ENCODE peak calls at places on chromosomes 16 and 17, in four cellular contexts. M is activated CD8-positive, alpha-beta T cell treated with anti-CD3 and anti-CD28 coated beads for 36 hours; J is cardiac muscle cell; B is Peyer's patch. Y is an unnamed sample.

GRCh38 chr17:50660887-50661345 is 26.2 kb downstream of the ABCC3 start:
- DNase-seq in M (no peak), J (no peak), B (no peak), Y (no peak)

GRCh38 chr17:29615048-29615385 is 7.7 kb downstream of the CORO6 start:
- DNase-seq in M (peak; percentile 80), J (no peak), B (peak; percentile 82), Y (no peak)

GRCh38 chr16:50273888-50274770 is 7.8 kb downstream of the ADCY7 start:
- DNase-seq in M (peak; percentile 73), J (no peak), B (peak; percentile 82), Y (no peak)

GRCh38 chr17:57685499-57686132 is 59.5 kb downstream of the CCDC182 start:
- DNase-seq in M (no peak), J (no peak), B (no peak), Y (no peak)

GRCh38 chr17:37160940-37161339 is 212.2 kb downstream of the AATF start:
- DNase-seq in M (no peak), J (peak; percentile 62), B (no peak), Y (peak; percentile 48)

GRCh38 chr16:87145181-87146176 is 171.7 kb downstream of the C16orf95 start:
- DNase-seq in M (peak; percentile 38), J (peak; percentile 84), B (no peak), Y (peak; percentile 30)

GRCh38 chr16:84423416-84423837 is 55.1 kb downstream of the ATP2C2 start:
- DNase-seq in M (no peak), J (peak; percentile 42), B (no peak), Y (peak; percentile 46)

GRCh38 chr17:1931759-1932579 is 93.2 kb downstream of the RTN4RL1 start:
- DNase-seq in M (no peak), J (peak; percentile 6), B (no peak), Y (peak; percentile 34)

GRCh38 chr16:76963614-76964315 is 227.2 kb upstream of the MON1B start:
- DNase-seq in M (no peak), J (no peak), B (no peak), Y (no peak)

GRCh38 chr16:22425036-22425801 is 50.8 kb upstream of the CDR2 start:
- DNase-seq in M (no peak), J (no peak), B (no peak), Y (no peak)

GRCh38 chr16:56613706-56614105 is 5.3 kb downstream of the MT2A start:
- DNase-seq in M (no peak), J (no peak), B (no peak), Y (no peak)

GRCh38 chr17:44183024-44183423 is 3.7 kb upstream of the TMUB2 start:
- DNase-seq in M (no peak), J (no peak), B (no peak), Y (no peak)

GRCh38 chr16:76882105-76882504 is 308.9 kb upstream of the MON1B start:
- DNase-seq in M (no peak), J (no peak), B (no peak), Y (peak; percentile 11)

GRCh38 chr17:22704674-22705073 is 1012.4 kb downstream of the KCNJ18 start:
- DNase-seq in M (no peak), J (no peak), B (no peak), Y (no peak)

DNA sequence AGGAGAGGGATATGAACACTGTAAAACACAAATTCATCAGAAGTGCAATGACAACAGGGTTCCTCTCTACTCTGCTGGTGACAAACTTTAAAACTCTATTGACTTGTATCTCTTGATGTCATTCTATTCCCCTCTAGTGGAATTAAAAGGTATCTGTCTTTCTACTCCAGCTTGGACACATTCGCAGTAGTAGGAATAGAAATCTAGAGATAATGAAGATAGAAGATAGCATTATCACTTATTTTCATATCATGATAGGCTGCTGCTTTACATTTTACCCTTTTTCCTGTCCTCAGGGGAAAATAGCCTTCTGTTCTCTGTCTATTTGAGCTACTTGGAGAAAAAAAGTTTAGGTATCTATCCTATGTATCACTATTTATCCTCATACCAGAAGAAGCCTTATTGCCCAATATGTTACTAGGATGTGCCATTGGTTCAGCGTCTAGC is 209.6 kb upstream of the CACNG5 start:
- DNase-seq in M (no peak), J (peak; percentile 45), B (no peak), Y (peak; percentile 48)
- TF ChIP-seq CTCF in M (no peak), J (peak; percentile 41), B (no peak), Y (peak; percentile 74)

GRCh38 chr16:67264277-67264676 is 15.1 kb upstream of the PLEKHG4 start:
- DNase-seq in M (no peak), J (no peak), B (no peak), Y (no peak)
- TF ChIP-seq CTCF in M (no peak), J (peak; percentile 21), B (no peak), Y (no peak)

GRCh38 chr16:80719573-80719972 is 84.8 kb downstream of the CDYL2 start:
- DNase-seq in M (peak; percentile 28), J (no peak), B (peak; percentile 58), Y (no peak)
- TF ChIP-seq CTCF in M (no peak), J (no peak), B (no peak), Y (no peak)

DNA sequence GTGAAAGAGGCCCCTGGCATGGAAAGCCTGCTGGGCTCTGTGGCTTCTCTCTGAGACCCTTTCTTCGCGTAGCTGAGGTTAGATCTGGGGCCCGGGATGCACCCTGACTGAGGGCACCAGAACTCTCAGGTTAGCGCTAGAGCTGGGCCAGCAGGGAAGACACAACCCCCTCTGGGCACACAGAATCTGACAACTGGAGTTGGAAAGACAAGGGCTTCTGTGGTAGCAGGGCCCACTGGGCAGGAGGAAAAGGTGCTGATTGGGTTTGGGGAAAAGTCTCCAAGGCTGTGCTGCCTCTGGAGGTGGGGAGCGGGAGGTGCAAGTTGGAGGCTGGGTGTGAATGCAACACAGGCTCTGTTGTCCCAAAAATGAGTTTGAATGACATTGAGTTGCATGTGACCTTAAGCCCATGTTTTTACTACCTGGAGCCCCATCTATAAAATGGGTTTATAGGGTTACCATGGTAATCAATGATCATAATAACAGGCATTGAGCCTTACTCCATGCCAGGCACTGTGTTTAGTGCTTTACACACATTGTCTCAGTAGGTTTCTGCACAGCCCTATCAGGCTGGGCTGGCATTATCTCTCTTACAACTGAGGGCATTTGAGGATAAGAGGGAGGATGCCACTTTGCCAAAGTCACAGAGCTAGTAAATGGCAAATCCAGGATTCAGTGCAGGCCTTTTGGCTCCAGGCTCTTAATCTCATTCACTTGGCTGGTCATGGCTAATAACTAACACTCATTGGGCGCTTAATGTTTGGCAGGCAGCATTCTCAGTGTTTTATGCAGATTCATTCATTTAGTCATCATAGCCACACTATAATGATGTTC is 9.5 kb upstream of the IGFBP4 start:
- DNase-seq in M (peak; percentile 43), J (no peak), B (peak; percentile 47), Y (no peak)
- TF ChIP-seq CTCF in M (peak; percentile 52), J (peak; percentile 66), B (peak; percentile 14), Y (peak; percentile 38)

GRCh38 chr16:27748868-27749546 is 199.1 kb downstream of the KATNIP start:
- DNase-seq in M (peak; percentile 48), J (peak; percentile 66), B (peak; percentile 80), Y (peak; percentile 85)
- TF ChIP-seq CTCF in M (no peak), J (peak; percentile 34), B (no peak), Y (no peak)

DNA sequence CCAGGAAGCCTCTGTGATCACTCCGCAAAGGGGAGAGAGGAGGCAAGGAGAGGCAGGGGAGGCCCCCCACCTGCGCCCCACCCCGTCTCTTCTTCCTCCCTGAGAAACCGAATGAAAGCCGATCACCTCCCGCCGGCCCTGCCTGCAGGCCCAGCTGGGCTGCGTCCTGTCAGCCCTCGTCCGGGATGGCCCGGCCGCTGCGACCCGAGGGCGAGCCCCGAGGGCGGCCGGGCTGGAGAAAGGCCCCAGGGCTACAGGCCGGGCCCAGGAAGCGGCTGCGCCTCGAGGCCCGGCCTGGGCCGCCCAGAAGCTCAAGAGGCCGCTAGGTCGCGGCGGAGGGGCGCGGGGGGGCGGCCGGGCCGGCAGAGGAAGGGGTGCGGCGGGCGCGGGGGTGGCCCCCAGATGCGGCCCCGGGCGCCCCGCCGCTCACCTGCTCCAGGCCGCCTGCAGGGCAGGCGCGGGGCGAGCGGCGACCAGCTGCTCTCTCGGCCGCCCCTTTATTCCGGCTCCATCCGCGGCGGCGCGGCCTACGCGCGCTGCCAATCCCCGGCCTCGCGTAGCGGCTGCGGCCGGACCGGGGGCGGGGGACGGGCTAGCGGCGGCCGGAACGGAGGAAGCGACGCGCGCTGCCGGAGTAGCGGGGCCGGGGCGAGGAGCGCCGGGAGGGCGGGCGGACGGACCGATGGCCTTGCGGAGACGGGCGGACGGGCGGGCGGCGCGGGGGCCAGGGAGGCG is at the start of gene ZNF319:
- DNase-seq in M (peak; percentile 41), J (no peak), B (no peak), Y (no peak)
- TF ChIP-seq CTCF in M (no peak), J (no peak), B (no peak), Y (no peak)

GRCh38 chr16:2466667-2467300 is 4.3 kb upstream of the NTN3 start:
- DNase-seq in M (no peak), J (no peak), B (no peak), Y (no peak)

GRCh38 chr16:2468142-2468724 is 2.9 kb upstream of the NTN3 start:
- DNase-seq in M (peak; percentile 51), J (no peak), B (no peak), Y (peak; percentile 81)

GRCh38 chr16:2467301-2468141 is 3.6 kb upstream of the NTN3 start:
- DNase-seq in M (peak; percentile 62), J (peak; percentile 76), B (peak; percentile 73), Y (peak; percentile 82)

GRCh38 chr16:2464333-2464732 is 4.4 kb downstream of the TEDC2 start:
- DNase-seq in M (no peak), J (no peak), B (no peak), Y (no peak)

DNA sequence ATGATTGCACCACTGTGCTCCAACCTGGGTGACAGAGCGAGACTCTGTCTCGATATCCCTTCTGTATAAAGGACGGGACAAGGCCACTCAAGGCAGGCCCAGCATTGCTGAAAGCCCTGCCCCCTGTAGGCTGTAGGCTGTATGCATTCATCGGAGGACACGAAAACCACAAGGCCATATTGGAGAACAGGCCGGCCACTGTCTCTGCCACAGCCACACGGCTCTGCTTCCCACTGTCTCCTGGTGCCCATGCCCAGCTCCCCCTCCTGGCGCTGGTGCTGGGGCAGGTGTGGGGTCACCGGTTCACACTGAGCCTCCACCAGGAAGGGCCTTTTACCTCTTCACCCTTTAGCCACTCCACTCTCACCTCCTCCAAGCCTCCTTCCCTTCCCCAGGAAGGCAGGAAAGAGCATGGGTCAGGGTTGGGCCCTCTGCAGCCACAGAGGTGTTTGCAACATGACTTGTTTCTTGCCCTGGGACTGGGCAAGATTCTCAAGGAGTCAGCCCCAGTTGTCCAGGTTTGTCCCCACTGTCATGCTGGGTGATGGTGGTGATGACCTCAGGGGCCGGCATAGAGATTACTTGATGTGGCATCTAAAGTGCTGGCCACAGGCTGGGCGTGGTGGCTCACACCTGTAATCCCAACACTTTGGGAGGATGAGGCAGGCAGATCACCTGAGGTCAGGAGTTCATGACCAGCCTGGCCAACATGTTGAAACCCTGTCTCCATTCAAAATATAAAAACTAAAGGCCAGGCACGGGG is 5.3 kb upstream of the NTN3 start:
- DNase-seq in M (no peak), J (no peak), B (no peak), Y (no peak)
- TF ChIP-seq CTCF in M (no peak), J (peak; percentile 28), B (no peak), Y (no peak)